ENCODE peak calls at places on chromosomes 4 and X, in eight cellular contexts. G, B, M, R, J, K, Z and N are unnamed samples.

GRCh38 chr4:107721436-107722090 is 1.5 kb upstream of the PAPSS1 start:
- DNase-seq in J (peak), K (no peak), G (no peak), Z (no peak), M (no peak), R (no peak), B (no peak), N (peak)

GRCh38 chr4:62495039-62495438 is 1294.9 kb downstream of the ADGRL3 start:
- DNase-seq in Z (no peak), G (no peak), B (no peak), K (no peak), M (no peak), J (no peak), R (no peak), N (no peak)

GRCh38 chr4:79025170-79025569 is 85.9 kb upstream of the PAQR3 start:
- DNase-seq in G (no peak), Z (no peak), K (no peak), M (no peak), J (no peak), B (peak), R (no peak), N (no peak)

GRCh38 chr4:104693601-104694201 is 199.0 kb upstream of the CXXC4 start:
- DNase-seq in G (peak), R (no peak), K (peak), Z (no peak), B (peak), M (peak), J (no peak), N (no peak)

GRCh38 chr4:112736718-112737135 is 99.8 kb downstream of the LARP7 start:
- DNase-seq in B (no peak), M (no peak), K (no peak), Z (no peak), G (no peak), J (no peak), R (peak), N (no peak)

GRCh38 chr4:3688018-3688998 is 77.9 kb upstream of the ADRA2C start:
- DNase-seq in R (no peak), K (no peak), G (no peak), J (no peak), Z (no peak), M (no peak), B (no peak), N (peak)

GRCh38 chrX:9825966-9826365 is 39.7 kb downstream of the SHROOM2 start:
- DNase-seq in R (no peak), J (no peak), K (no peak), B (peak), G (no peak), Z (no peak), M (no peak), N (no peak)

GRCh38 chr4:91997045-91997444 is 306.7 kb upstream of the GRID2 start:
- DNase-seq in G (no peak), J (no peak), K (no peak), Z (no peak), M (no peak), B (no peak), R (no peak), N (no peak)

GRCh38 chr4:22099896-22100295 is 151.3 kb upstream of the KCNIP4 start:
- DNase-seq in Z (no peak), G (no peak), J (no peak), K (no peak), M (no peak), B (no peak), R (no peak), N (no peak)

GRCh38 chr4:184951668-184952160 is 66.6 kb upstream of the HELT start:
- DNase-seq in Z (no peak), M (no peak), K (no peak), B (no peak), G (no peak), R (no peak), J (no peak), N (no peak)

GRCh38 chr4:24471623-24472510 is 112.5 kb downstream of the DHX15 start:
- DNase-seq in J (no peak), K (peak), M (peak), Z (no peak), R (no peak), B (no peak), G (no peak), N (peak)

GRCh38 chr4:5381981-5382441 is 326.3 kb downstream of the EVC2 start:
- DNase-seq in B (no peak), G (no peak), R (no peak), J (no peak), M (peak), Z (no peak), K (no peak), N (no peak)

GRCh38 chr4:148431401-148431800 is 10.8 kb downstream of the NR3C2 start:
- DNase-seq in R (no peak), Z (no peak), K (peak), J (no peak), B (peak), M (no peak), G (no peak), N (no peak)

GRCh38 chr4:150656882-150657281 is 74.9 kb downstream of the MAB21L2 start:
- DNase-seq in M (peak), J (no peak), G (no peak), Z (peak), K (no peak), R (no peak), B (no peak), N (no peak)

GRCh38 chr4:151429957-151430548 is 21.1 kb downstream of the FHIP1A start:
- DNase-seq in J (no peak), M (no peak), Z (no peak), K (no peak), R (no peak), B (no peak), G (no peak), N (no peak)

GRCh38 chr4:53709693-53710092 is 118.4 kb upstream of the LNX1 start:
- DNase-seq in K (no peak), J (no peak), G (no peak), R (no peak), Z (no peak), B (no peak), M (no peak), N (no peak)

GRCh38 chr4:143773998-143774898 is 73.8 kb upstream of the FREM3 start:
- DNase-seq in G (peak), B (peak), Z (peak), M (peak), K (peak), J (peak), R (peak), N (peak)

GRCh38 chrX:39385022-39385421 is 583.8 kb downstream of the MID1IP1 start:
- DNase-seq in M (no peak), R (no peak), Z (no peak), G (no peak), J (no peak), B (no peak), K (no peak), N (no peak)

GRCh38 chr4:130172156-130172555 is 1076.2 kb downstream of the C4orf33 start:
- DNase-seq in B (no peak), K (no peak), Z (no peak), M (no peak), J (no peak), R (no peak), G (no peak), N (no peak)

GRCh38 chrX:47217121-47217851 is 1.2 kb upstream of the CDK16 start:
- DNase-seq in R (no peak), J (no peak), B (peak), G (no peak), K (peak), M (no peak), Z (no peak), N (no peak)

GRCh38 chr4:41154001-41154813 is 60.1 kb downstream of the APBB2 start:
- DNase-seq in M (no peak), B (no peak), K (no peak), G (no peak), Z (peak), R (no peak), J (no peak), N (no peak)

DNA sequence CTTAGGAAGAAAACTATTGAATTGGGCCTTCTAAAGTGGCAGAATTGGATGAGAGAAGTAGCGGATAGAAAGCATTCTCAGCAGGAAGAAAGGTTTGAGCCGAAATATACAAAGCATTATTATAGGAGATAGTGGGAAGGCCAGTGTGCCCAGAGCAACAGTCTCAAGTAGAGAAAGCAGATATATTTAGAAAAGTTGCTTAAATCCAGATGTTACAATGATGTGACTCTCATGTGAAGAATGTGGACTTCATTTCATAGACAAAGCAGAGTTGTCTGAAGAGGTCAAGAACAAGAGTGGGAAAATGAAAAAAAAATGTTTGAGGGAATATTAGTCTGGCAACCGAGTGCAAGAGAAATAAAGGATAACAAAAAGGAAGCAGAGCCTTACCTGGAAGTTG is 66.9 kb downstream of the SYNPO2 start:
- DNase-seq in G (no peak), R (no peak), M (no peak), B (no peak), Z (no peak), J (no peak), K (no peak), N (no peak)
- TF ChIP-seq MAX in G (no peak), R (no peak), M (no peak), B (no peak), Z (no peak), J (no peak), K (no peak), N (no peak)

GRCh38 chr4:172995161-172995560 is 173.4 kb upstream of the GALNT7 start:
- DNase-seq in J (no peak), B (no peak), M (no peak), K (no peak), Z (no peak), G (no peak), R (no peak), N (no peak)

GRCh38 chr4:172996571-172997216 is 171.9 kb upstream of the GALNT7 start:
- DNase-seq in J (no peak), M (peak), B (no peak), R (no peak), Z (peak), K (no peak), G (no peak), N (no peak)

GRCh38 chr4:172989984-172990711 is 178.5 kb upstream of the GALNT7 start:
- DNase-seq in J (no peak), K (no peak), B (no peak), G (no peak), Z (peak), R (no peak), M (no peak), N (no peak)

GRCh38 chr4:172995704-172996103 is 172.9 kb upstream of the GALNT7 start:
- DNase-seq in B (no peak), Z (no peak), G (no peak), J (no peak), R (no peak), M (no peak), K (no peak), N (no peak)

GRCh38 chr4:172992648-172993356 is 175.8 kb upstream of the GALNT7 start:
- DNase-seq in M (no peak), B (no peak), G (no peak), R (no peak), K (no peak), J (no peak), Z (no peak), N (no peak)
- TF ChIP-seq MAX in M (no peak), B (no peak), G (no peak), R (no peak), K (no peak), J (no peak), Z (no peak), N (no peak)

GRCh38 chrX:150227321-150227860 is 135.7 kb upstream of the MAMLD1 start:
- DNase-seq in B (no peak), Z (no peak), M (no peak), K (no peak), R (no peak), G (no peak), J (no peak), N (no peak)

GRCh38 chrX:150229030-150229429 is 134.1 kb upstream of the MAMLD1 start:
- DNase-seq in J (no peak), R (no peak), G (no peak), B (no peak), K (no peak), M (no peak), Z (no peak), N (no peak)

GRCh38 chrX:150226223-150226965 is 136.7 kb upstream of the MAMLD1 start:
- DNase-seq in J (no peak), Z (no peak), G (no peak), M (no peak), K (no peak), B (no peak), R (no peak), N (no peak)

GRCh38 chrX:150229481-150229880 is 133.6 kb upstream of the MAMLD1 start:
- DNase-seq in K (no peak), G (no peak), B (no peak), R (no peak), M (no peak), Z (no peak), J (no peak), N (no peak)

GRCh38 chrX:150227873-150228272 is 135.2 kb upstream of the MAMLD1 start:
- DNase-seq in J (no peak), B (no peak), M (no peak), K (no peak), Z (no peak), G (no peak), R (no peak), N (no peak)
- TF ChIP-seq MAX in J (no peak), B (no peak), M (no peak), K (no peak), Z (no peak), G (no peak), R (no peak), N (no peak)

GRCh38 chr4:38894340-38894982 is 26.9 kb downstream of the FAM114A1 start:
- DNase-seq in R (no peak), B (no peak), K (no peak), M (peak), G (no peak), Z (no peak), J (no peak), N (no peak)
- TF ChIP-seq MAX in R (no peak), B (no peak), K (no peak), M (no peak), G (peak), Z (no peak), J (no peak), N (no peak)